ENCODE peak calls at places on chromosomes 13 and 19, in nine cellular contexts. I is psoas muscle, V is small intestine, Q is mesendoderm, X is dorsolateral prefrontal cortex, Y is body of pancreas, F is cardiac muscle cell, H is HCT116, C is SJSA1. B is an unnamed sample.

GRCh38 chr19:49161987-49162386 is 4.4 kb downstream of the TRPM4 start:
- DNase-seq in I (no peak), V (peak), Q (no peak), X (no peak), Y (no peak), F (no peak), H (no peak), C (no peak), B (peak)

GRCh38 chr19:7994114-7994513 is 11.3 kb downstream of the ELAVL1 start:
- DNase-seq in I (no peak), V (no peak), Q (peak), X (no peak), Y (no peak), F (no peak), H (no peak), C (no peak), B (no peak)

GRCh38 chr13:40290758-40291157 is 375.7 kb downstream of the FOXO1 start:
- DNase-seq in I (no peak), V (no peak), Q (no peak), X (no peak), Y (no peak), F (no peak), H (no peak), C (no peak), B (no peak)

GRCh38 chr13:97221046-97221445 is 1.1 kb upstream of the MBNL2 start:
- DNase-seq in I (no peak), V (no peak), Q (no peak), X (no peak), Y (no peak), F (no peak), H (no peak), C (no peak), B (no peak)

GRCh38 chr13:51912091-51912490 is 50.3 kb downstream of the CCDC70 start:
- DNase-seq in I (no peak), V (peak), Q (no peak), X (peak), Y (peak), F (no peak), H (no peak), C (no peak), B (no peak)

GRCh38 chr19:46976845-46977320 is 42.8 kb upstream of the NPAS1 start:
- DNase-seq in I (peak), V (no peak), Q (peak), X (no peak), Y (no peak), F (peak), H (no peak), C (peak), B (no peak)

GRCh38 chr19:341386-342127 is 3.0 kb downstream of the MIER2 start:
- DNase-seq in I (no peak), V (no peak), Q (no peak), X (no peak), Y (no peak), F (no peak), H (no peak), C (no peak), B (no peak)

GRCh38 chr19:33562636-33563035 is 41.0 kb upstream of the PEPD start:
- DNase-seq in I (no peak), V (no peak), Q (no peak), X (peak), Y (no peak), F (no peak), H (no peak), C (no peak), B (peak)

GRCh38 chr13:72390909-72391308 is 336.5 kb downstream of the MZT1 start:
- DNase-seq in I (no peak), V (no peak), Q (no peak), X (no peak), Y (no peak), F (no peak), H (peak), C (no peak), B (no peak)

GRCh38 chr19:8702350-8702749 is 3.8 kb upstream of the ACTL9 start:
- DNase-seq in I (no peak), V (no peak), Q (no peak), X (no peak), Y (no peak), F (peak), H (no peak), C (peak), B (no peak)

GRCh38 chr13:93289842-93290241 is 63.2 kb downstream of the GPC6 start:
- DNase-seq in I (no peak), V (no peak), Q (no peak), X (no peak), Y (no peak), F (no peak), H (no peak), C (no peak), B (no peak)

GRCh38 chr13:30581582-30581981 is 36.1 kb upstream of the USPL1 start:
- DNase-seq in I (no peak), V (peak), Q (peak), X (no peak), Y (no peak), F (peak), H (peak), C (no peak), B (no peak)

GRCh38 chr19:661427-662196 is 1.4 kb downstream of the RNF126 start:
- DNase-seq in I (no peak), V (peak), Q (no peak), X (no peak), Y (no peak), F (no peak), H (no peak), C (no peak), B (no peak)

GRCh38 chr13:97194473-97194872 is 27.7 kb upstream of the MBNL2 start:
- DNase-seq in I (no peak), V (no peak), Q (peak), X (no peak), Y (no peak), F (peak), H (peak), C (peak), B (no peak)

GRCh38 chr13:73938375-73939070 is 195.7 kb downstream of the KLF12 start:
- DNase-seq in I (no peak), V (no peak), Q (peak), X (no peak), Y (no peak), F (peak), H (peak), C (peak), B (no peak)

GRCh38 chr13:98524391-98524790 is 52.5 kb downstream of the STK24 start:
- DNase-seq in I (no peak), V (no peak), Q (no peak), X (no peak), Y (no peak), F (no peak), H (no peak), C (no peak), B (no peak)

GRCh38 chr13:30002577-30002976 is 152.2 kb upstream of the UBL3 start:
- DNase-seq in I (no peak), V (no peak), Q (no peak), X (no peak), Y (no peak), F (peak), H (no peak), C (peak), B (no peak)

GRCh38 chr13:113837554-113838355 is 26.1 kb downstream of the GAS6 start:
- DNase-seq in I (peak), V (peak), Q (peak), X (peak), Y (peak), F (peak), H (peak), C (peak), B (peak)

GRCh38 chr13:113835461-113836274 is 28.2 kb downstream of the GAS6 start:
- DNase-seq in I (peak), V (no peak), Q (peak), X (no peak), Y (no peak), F (peak), H (no peak), C (peak), B (no peak)

GRCh38 chr13:113834496-113835200 is 29.2 kb downstream of the GAS6 start:
- DNase-seq in I (peak), V (no peak), Q (no peak), X (no peak), Y (no peak), F (no peak), H (no peak), C (no peak), B (peak)

GRCh38 chr13:113838711-113839201 is 25.1 kb downstream of the GAS6 start:
- DNase-seq in I (peak), V (no peak), Q (no peak), X (no peak), Y (no peak), F (no peak), H (no peak), C (no peak), B (peak)

GRCh38 chr13:113836917-113837553 is 26.8 kb downstream of the GAS6 start:
- DNase-seq in I (peak), V (no peak), Q (no peak), X (no peak), Y (peak), F (peak), H (peak), C (peak), B (peak)
- H3K27ac ChIP-seq in I (peak), V (peak), Q (peak), X (peak), Y (peak), F (peak), H (peak), C (peak), B (peak)

GRCh38 chr19:1882089-1882785 is 3.1 kb downstream of the ABHD17A start:
- DNase-seq in I (no peak), V (peak), Q (no peak), X (no peak), Y (no peak), F (no peak), H (no peak), C (no peak), B (no peak)

GRCh38 chr19:1882786-1883692 is 2.3 kb downstream of the ABHD17A start:
- DNase-seq in I (no peak), V (no peak), Q (no peak), X (no peak), Y (no peak), F (no peak), H (no peak), C (no peak), B (no peak)

GRCh38 chr19:1884719-1885334 is 469 bp downstream of the ABHD17A start:
- DNase-seq in I (no peak), V (no peak), Q (no peak), X (no peak), Y (no peak), F (no peak), H (no peak), C (peak), B (no peak)

GRCh38 chr19:1884291-1884718 is 991 bp downstream of the ABHD17A start:
- DNase-seq in I (no peak), V (peak), Q (no peak), X (no peak), Y (no peak), F (no peak), H (no peak), C (no peak), B (no peak)

DNA sequence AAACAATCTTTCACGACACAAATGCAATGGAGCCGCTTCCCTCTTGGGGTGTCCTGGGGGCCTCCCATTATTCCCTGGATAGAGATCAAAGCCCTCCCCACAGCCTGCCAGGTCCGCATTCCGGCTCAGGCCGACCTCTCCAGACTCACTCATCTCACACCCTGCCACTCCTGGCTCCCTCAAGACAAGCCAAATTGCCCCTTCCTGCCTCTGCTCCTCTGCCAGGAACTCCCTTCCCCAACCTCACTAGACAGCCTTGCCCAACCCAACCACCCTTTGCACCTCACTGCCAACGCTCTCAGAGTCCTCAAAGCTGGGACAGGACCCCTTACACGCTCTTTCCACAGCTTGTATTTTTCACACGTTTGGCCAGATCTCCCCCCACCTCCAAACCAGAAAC is 1.5 kb downstream of the ABHD17A start:
- DNase-seq in I (no peak), V (peak), Q (no peak), X (no peak), Y (no peak), F (no peak), H (no peak), C (no peak), B (no peak)
- H3K27ac ChIP-seq in I (peak), V (peak), Q (no peak), X (peak), Y (peak), F (no peak), H (no peak), C (no peak), B (no peak)

GRCh38 chr13:110070046-110070445 is 236.9 kb downstream of the COL4A1 start:
- DNase-seq in I (no peak), V (no peak), Q (no peak), X (no peak), Y (no peak), F (no peak), H (no peak), C (no peak), B (no peak)
- H3K27ac ChIP-seq in I (no peak), V (no peak), Q (no peak), X (no peak), Y (no peak), F (no peak), H (no peak), C (no peak), B (no peak)

GRCh38 chr19:3808420-3809143 is 22.4 kb upstream of the MATK start:
- DNase-seq in I (no peak), V (no peak), Q (no peak), X (peak), Y (no peak), F (no peak), H (no peak), C (no peak), B (no peak)

GRCh38 chr19:3813473-3814392 is 27.6 kb upstream of the MATK start:
- DNase-seq in I (no peak), V (no peak), Q (no peak), X (no peak), Y (no peak), F (no peak), H (no peak), C (no peak), B (no peak)

GRCh38 chr19:3807574-3808354 is 21.6 kb upstream of the MATK start:
- DNase-seq in I (no peak), V (no peak), Q (no peak), X (no peak), Y (no peak), F (no peak), H (no peak), C (no peak), B (no peak)

GRCh38 chr19:3809881-3810707 is 23.9 kb upstream of the MATK start:
- DNase-seq in I (no peak), V (no peak), Q (no peak), X (no peak), Y (no peak), F (no peak), H (no peak), C (no peak), B (no peak)

GRCh38 chr19:3810708-3811355 is 24.7 kb upstream of the MATK start:
- DNase-seq in I (no peak), V (no peak), Q (no peak), X (no peak), Y (no peak), F (no peak), H (no peak), C (no peak), B (no peak)
- H3K27ac ChIP-seq in I (no peak), V (no peak), Q (no peak), X (no peak), Y (no peak), F (no peak), H (no peak), C (no peak), B (no peak)

B was measured in aorta.